ENCODE peak calls at places on chromosomes 6 and 20, in seven cellular contexts. Z is heart right ventricle, E is pancreas, H is WTC11, R is progenitor cell of endocrine pancreas, K is GM20000, Y is HL-60. N is an unnamed sample.

GRCh38 chr6:69887714-69888345 is 21.5 kb downstream of the COL19A1 start:
- DNase-seq in R (no peak), E (no peak), K (no peak), H (no peak), Y (no peak), Z (no peak), N (no peak)

GRCh38 chr20:36872857-36873256 is 3.1 kb upstream of the TLDC2 start:
- DNase-seq in Z (peak; percentile 34), Y (no peak), E (no peak), H (no peak), R (no peak), K (no peak), N (no peak)

GRCh38 chr20:53679597-53680309 is 86.1 kb upstream of the ZNF217 start:
- DNase-seq in H (no peak), Z (no peak), Y (no peak), K (no peak), R (no peak), E (no peak), N (no peak)

GRCh38 chr6:30031381-30031780 is 29.7 kb upstream of the POLR1H start:
- DNase-seq in R (no peak), Y (no peak), Z (no peak), E (no peak), K (no peak), H (no peak), N (no peak)

GRCh38 chr20:25071722-25072121 is 10.2 kb downstream of the VSX1 start:
- DNase-seq in E (no peak), K (no peak), Y (no peak), H (peak; percentile 33), R (no peak), Z (no peak), N (no peak)

GRCh38 chr6:62441182-62441581 is 155.2 kb upstream of the KHDRBS2 start:
- DNase-seq in Z (no peak), H (no peak), E (no peak), K (no peak), R (no peak), Y (no peak), N (no peak)

GRCh38 chr20:36569847-36570429 is 3.5 kb upstream of the TGIF2 start:
- DNase-seq in K (no peak), Z (no peak), H (no peak), Y (no peak), R (no peak), E (no peak), N (no peak)

GRCh38 chr20:32558526-32558925 is 26.6 kb downstream of the NOL4L start:
- DNase-seq in Y (no peak), E (no peak), H (no peak), K (no peak), Z (no peak), R (no peak), N (no peak)

DNA sequence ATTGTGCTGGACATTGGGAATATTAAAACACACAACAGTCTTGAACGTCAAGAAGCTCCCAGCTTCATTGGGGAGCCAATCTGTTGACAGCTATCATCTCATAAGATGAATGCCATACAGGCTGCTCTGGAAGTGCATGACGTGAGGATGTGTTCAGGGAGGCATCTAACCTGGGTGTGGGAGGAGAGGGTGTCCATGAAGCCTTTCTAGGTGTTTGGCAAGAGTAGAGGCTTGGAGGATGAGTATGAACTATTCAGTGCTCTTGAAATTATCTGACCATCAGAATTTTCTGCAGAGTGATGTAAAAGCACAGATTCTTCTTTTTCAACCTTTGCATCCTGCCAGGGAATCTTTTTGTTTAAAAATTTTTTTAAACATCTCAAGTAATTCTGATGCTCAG is 11.6 kb downstream of the AKAP7 start:
- DNase-seq in Z (no peak), E (no peak), K (no peak), R (no peak), H (no peak), Y (no peak), N (no peak)
- TF ChIP-seq CTCF in Z (no peak), E (no peak), K (no peak), R (no peak), H (no peak), Y (no peak), N (no peak)

GRCh38 chr6:285030-285771 is 7.1 kb upstream of the DUSP22 start:
- DNase-seq in Z (no peak), K (no peak), Y (no peak), E (no peak), H (no peak), R (no peak), N (no peak)
- TF ChIP-seq CTCF in Z (no peak), K (no peak), Y (no peak), E (no peak), H (no peak), R (no peak), N (no peak)

DNA sequence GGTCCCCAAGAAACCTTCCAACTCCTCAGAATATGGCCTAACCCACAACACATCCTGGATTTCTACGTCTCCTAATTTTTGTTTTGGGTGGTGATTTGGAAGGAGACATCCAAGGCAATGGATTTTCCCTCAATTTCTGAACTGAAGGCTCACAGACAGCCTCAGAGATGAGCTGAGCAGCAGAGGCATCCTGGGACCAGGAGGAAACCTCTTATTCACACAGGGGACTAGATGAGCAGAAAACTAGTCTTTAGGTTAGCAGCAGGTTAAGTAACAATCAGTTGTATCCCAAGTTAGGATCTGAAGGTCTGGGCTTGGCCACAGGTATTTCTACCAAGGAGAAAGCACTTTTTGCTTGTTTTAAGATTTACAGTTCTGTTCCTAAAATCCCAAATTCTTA is 48.8 kb downstream of the GCLC start:
- DNase-seq in E (no peak), K (no peak), R (no peak), Z (no peak), H (no peak), Y (no peak), N (no peak)
- TF ChIP-seq CTCF in E (no peak), K (no peak), R (no peak), Z (no peak), H (no peak), Y (no peak), N (no peak)

GRCh38 chr20:34636648-34637047 is 40.2 kb downstream of the PIGU start:
- DNase-seq in Z (no peak), Y (no peak), K (no peak), R (no peak), E (no peak), H (no peak), N (no peak)
- TF ChIP-seq CTCF in Z (no peak), Y (no peak), K (no peak), R (no peak), E (no peak), H (no peak), N (no peak)

GRCh38 chr20:57509665-57510237 is 15.2 kb downstream of the CTCFL start:
- DNase-seq in Y (peak; percentile 44), Z (no peak), K (peak; percentile 48), R (no peak), E (no peak), H (no peak), N (no peak)
- TF ChIP-seq CTCF in Y (peak; percentile 11), Z (no peak), K (peak; percentile 47), R (peak; percentile 46), E (no peak), H (no peak), N (peak; percentile 48)

GRCh38 chr6:55445648-55446204 is 118.5 kb downstream of the GFRAL start:
- DNase-seq in R (no peak), Z (no peak), K (no peak), E (no peak), H (no peak), Y (no peak), N (no peak)
- TF ChIP-seq CTCF in R (peak; percentile 75), Z (peak; percentile 36), K (no peak), E (peak; percentile 23), H (peak; percentile 30), Y (no peak), N (peak; percentile 62)

DNA sequence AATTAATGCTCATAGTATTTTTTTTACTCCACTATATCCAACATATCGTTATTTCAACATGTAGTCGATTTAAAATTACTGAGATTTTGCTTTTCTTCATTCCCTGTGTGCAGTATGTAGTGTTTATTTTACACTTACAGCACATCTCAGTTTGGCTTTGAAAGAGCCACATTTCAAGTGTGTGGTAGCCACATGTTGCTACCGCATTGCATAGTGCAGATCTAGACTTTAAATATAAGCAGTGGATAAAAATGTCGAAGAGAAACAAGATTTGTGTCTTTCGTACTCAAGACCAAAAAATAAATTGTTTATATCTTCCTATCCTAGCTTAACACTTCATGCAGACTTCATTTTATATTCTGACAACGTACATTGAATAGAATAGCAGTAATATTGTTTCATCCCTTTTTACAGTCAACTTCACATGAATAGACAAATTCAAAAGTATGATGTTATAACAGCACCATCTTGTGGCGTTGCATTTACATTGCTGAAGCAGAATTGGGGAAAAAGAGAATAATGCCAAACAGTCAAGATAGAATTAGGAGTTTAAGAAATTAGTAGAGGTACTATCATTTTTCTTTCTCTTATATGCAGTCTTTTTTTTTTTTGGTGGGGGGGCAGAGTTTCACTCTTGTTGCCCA is 29.9 kb downstream of the FBXO5 start:
- DNase-seq in Z (no peak), H (no peak), Y (no peak), R (no peak), E (no peak), K (peak; percentile 26), N (no peak)
- TF ChIP-seq CTCF in Z (no peak), H (no peak), Y (peak; percentile 38), R (peak; percentile 64), E (peak; percentile 34), K (peak; percentile 36), N (peak; percentile 54)

DNA sequence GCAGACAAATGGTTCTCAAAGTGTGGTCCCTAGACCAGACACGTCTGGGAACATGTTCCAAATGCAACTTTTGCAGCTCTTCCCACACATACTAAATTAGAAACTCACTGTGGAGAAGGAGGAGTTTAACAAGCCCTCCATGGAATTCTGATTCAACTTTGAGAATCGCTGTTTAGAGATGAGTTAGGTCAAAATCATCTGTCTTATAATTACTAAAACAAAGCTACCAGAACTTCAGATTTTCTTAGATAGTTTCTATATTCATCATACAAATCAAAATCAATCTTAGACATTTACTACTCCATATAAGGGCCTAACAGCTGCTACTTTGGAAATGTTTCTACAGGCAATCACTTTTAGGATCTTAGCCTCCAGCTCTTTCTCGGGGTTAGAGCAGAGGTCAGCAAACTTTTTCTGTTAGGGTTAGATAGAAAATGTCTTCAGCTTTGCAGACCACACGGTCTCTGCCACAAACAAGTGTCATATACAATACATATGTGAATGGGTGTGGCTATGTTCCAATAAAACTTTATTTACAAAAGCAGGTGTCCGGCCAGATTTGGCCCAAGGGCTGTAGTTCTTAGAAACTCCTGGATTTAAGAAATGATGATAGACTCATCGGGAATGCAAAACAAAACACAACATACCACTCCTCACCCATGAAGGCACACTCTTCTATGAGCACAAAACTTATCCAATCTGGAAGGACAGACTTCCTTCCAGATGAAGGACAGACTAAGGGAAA is 50.0 kb upstream of the ARHGAP18 start:
- DNase-seq in Z (no peak), K (no peak), R (no peak), E (no peak), Y (no peak), H (no peak), N (no peak)
- TF ChIP-seq CTCF in Z (no peak), K (no peak), R (no peak), E (no peak), Y (no peak), H (no peak), N (no peak)